ENCODE peak calls at places on chromosomes 11 and 22, in seven cellular contexts. V, G, T, A, J, B and E are unnamed samples.

GRCh38 chr22:35312198-35313059 is 12.7 kb downstream of the TOM1 start:
- ATAC-seq in A (peak), G (peak), V (peak), B (no peak), T (peak), J (peak), E (no peak)

GRCh38 chr11:88193278-88193677 is 18.0 kb upstream of the RAB38 start:
- ATAC-seq in G (no peak), B (no peak), J (no peak), T (no peak), V (no peak), A (no peak), E (no peak)

GRCh38 chr22:22865311-22866072 is 22.1 kb upstream of the IGLL5 start:
- ATAC-seq in V (no peak), J (no peak), T (peak), G (no peak), B (peak), A (peak), E (peak)

GRCh38 chr11:104918113-104918824 is 20.0 kb upstream of the CASP12 start:
- ATAC-seq in G (peak), A (peak), V (peak), J (peak), T (peak), B (peak), E (peak)

GRCh38 chr11:119625206-119625988 is 103.6 kb downstream of the NECTIN1 start:
- ATAC-seq in A (no peak), G (no peak), V (peak), J (no peak), T (peak), B (no peak), E (no peak)

GRCh38 chr22:43951391-43951790 is 3.9 kb upstream of the SAMM50 start:
- ATAC-seq in G (no peak), V (no peak), J (no peak), A (no peak), B (no peak), T (no peak), E (no peak)

GRCh38 chr11:133697161-133697560 is 148.2 kb downstream of the SPATA19 start:
- ATAC-seq in V (peak), A (no peak), B (no peak), T (peak), G (peak), J (no peak), E (no peak)

GRCh38 chr11:45995342-45995734 is 72.9 kb downstream of the LARGE2 start:
- ATAC-seq in B (no peak), J (no peak), T (no peak), V (no peak), G (no peak), A (no peak), E (no peak)

GRCh38 chr11:12464303-12464702 is 86.9 kb downstream of the PARVA start:
- ATAC-seq in V (no peak), A (no peak), J (no peak), G (no peak), B (no peak), T (no peak), E (no peak)

GRCh38 chr11:1889527-1889930 is 2.2 kb downstream of the PRR33 start:
- ATAC-seq in B (no peak), V (no peak), T (no peak), J (no peak), G (no peak), A (peak), E (no peak)

GRCh38 chr22:36334838-36335603 is 52.7 kb downstream of the MYH9 start:
- ATAC-seq in G (peak), V (peak), A (peak), J (no peak), B (no peak), T (no peak), E (peak)

GRCh38 chr11:106466441-106467190 is 389.2 kb downstream of the AASDHPPT start:
- ATAC-seq in V (no peak), B (no peak), T (no peak), A (no peak), G (no peak), J (no peak), E (no peak)

GRCh38 chr11:69122337-69122641 is 33.4 kb upstream of the SMIM38 start:
- ATAC-seq in T (no peak), G (no peak), J (no peak), V (no peak), A (no peak), B (no peak), E (no peak)

GRCh38 chr11:289145-289705 is 299 bp downstream of the PGGHG start:
- ATAC-seq in T (peak), B (no peak), A (peak), G (peak), V (no peak), J (no peak), E (peak)

GRCh38 chr22:43698403-43698802 is 113.7 kb downstream of the EFCAB6 start:
- ATAC-seq in A (no peak), J (no peak), B (no peak), V (no peak), T (no peak), G (no peak), E (no peak)

GRCh38 chr22:35900483-35901168 is 128.0 kb downstream of the RBFOX2 start:
- ATAC-seq in G (no peak), V (no peak), A (peak), J (no peak), T (no peak), B (peak), E (no peak)

GRCh38 chr11:63769719-63770443 is 1.3 kb upstream of the ZFTA start:
- ATAC-seq in A (no peak), G (peak), B (no peak), T (no peak), V (no peak), J (peak), E (no peak)
- H3K4me3 ChIP-seq in A (no peak), G (peak), B (no peak), T (peak), V (peak), J (peak), E (peak)

DNA sequence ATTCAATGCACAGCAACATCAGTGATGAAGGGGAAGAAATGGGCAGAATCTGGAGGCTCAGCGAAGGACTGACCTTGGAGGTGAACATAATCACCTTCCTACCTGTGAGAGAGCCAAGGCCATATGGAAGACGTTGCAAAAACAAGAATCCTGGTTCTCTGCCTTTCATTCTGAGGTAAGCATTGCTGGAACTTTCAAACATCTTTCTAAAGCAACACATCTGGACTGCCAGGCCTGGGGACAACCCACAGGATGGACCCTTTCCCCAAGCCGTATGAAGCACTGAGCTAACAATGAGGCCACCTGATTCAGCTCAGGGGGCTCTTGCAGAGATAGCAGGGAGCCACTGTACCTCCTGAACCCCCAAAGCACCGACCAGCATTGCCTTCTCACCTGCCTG is 70.5 kb downstream of the ETS1 start:
- ATAC-seq in B (no peak), V (no peak), A (no peak), T (no peak), J (no peak), G (no peak), E (no peak)
- H3K4me3 ChIP-seq in B (peak), V (peak), A (peak), T (peak), J (peak), G (peak), E (no peak)

DNA sequence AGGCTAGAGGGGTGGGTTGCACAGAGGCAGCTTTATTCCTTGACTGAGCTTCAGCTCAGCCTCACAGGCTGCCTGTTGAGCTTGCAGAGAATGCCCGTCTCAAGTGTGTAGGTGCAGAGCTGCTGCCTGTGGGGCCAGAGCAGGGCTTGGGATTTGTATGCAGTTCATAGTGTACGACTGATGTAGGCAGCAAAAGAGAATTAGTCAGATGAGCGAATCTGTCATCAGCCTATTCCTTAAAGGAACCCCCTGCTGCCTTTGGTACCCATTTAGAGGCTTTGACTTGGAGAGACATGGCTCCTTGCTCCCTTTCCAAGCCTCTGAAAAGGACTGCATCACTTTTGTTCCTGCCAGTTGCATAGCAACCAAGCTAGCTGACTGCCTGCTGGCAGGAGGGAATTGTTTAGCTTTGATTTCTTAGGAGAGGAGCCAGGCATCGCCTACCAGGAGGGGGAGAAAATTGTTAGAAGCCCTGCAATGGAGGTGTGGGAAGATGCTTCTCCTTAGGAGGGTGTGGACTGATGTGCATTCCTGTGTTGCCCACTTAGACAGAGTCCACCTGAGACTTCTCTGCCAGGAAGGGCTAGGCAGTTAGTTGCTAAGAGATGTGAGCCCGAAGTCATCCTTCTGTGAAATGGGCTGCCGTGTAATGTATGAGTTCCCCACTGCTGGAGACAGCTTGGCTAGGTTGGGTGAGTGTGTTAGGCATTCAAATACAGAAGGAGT is 10.9 kb downstream of the ACO2 start:
- ATAC-seq in G (peak), B (no peak), T (peak), A (no peak), V (peak), J (peak), E (peak)
- H3K4me3 ChIP-seq in G (peak), B (no peak), T (no peak), A (no peak), V (no peak), J (no peak), E (no peak)

GRCh38 chr11:62394825-62395538 is 23.9 kb upstream of the SCGB1A1 start:
- ATAC-seq in T (peak), G (peak), J (peak), B (peak), A (peak), V (peak), E (peak)
- H3K4me3 ChIP-seq in T (peak), G (peak), J (no peak), B (no peak), A (no peak), V (peak), E (peak)

GRCh38 chr11:65861165-65861505 is 902 bp downstream of the MUS81 start:
- ATAC-seq in V (no peak), G (no peak), T (no peak), J (no peak), A (no peak), B (no peak), E (no peak)

GRCh38 chr11:65862941-65863888 is 3.0 kb downstream of the MUS81 start:
- ATAC-seq in V (no peak), G (no peak), B (no peak), T (no peak), A (no peak), J (no peak), E (no peak)

GRCh38 chr11:65860278-65861164 is at the start of gene MUS81:
- ATAC-seq in B (peak), G (peak), T (peak), J (peak), V (peak), A (peak), E (peak)

GRCh38 chr11:65861533-65862183 is 1.4 kb downstream of the MUS81 start:
- ATAC-seq in A (no peak), V (no peak), B (no peak), J (no peak), G (no peak), T (no peak), E (no peak)

GRCh38 chr11:65862191-65862735 is 2.0 kb downstream of the MUS81 start:
- ATAC-seq in V (no peak), G (no peak), A (no peak), J (no peak), T (no peak), B (no peak), E (no peak)
- H3K4me3 ChIP-seq in V (no peak), G (no peak), A (no peak), J (no peak), T (no peak), B (no peak), E (no peak)

GRCh38 chr11:71977090-71977489 is 21.6 kb upstream of the IL18BP start:
- ATAC-seq in V (no peak), T (no peak), J (no peak), B (no peak), A (no peak), G (no peak), E (no peak)
- H3K4me3 ChIP-seq in V (no peak), T (no peak), J (no peak), B (no peak), A (no peak), G (no peak), E (no peak)

GRCh38 chr11:15072551-15073143 is 746 bp upstream of the CALCB start:
- ATAC-seq in J (no peak), V (no peak), T (no peak), B (no peak), A (no peak), G (no peak), E (no peak)

GRCh38 chr11:15071556-15072255 is 1.7 kb upstream of the CALCB start:
- ATAC-seq in B (no peak), A (no peak), G (no peak), V (no peak), J (no peak), T (no peak), E (no peak)

GRCh38 chr11:15075162-15075526 is 1.8 kb downstream of the CALCB start:
- ATAC-seq in V (no peak), G (no peak), J (no peak), A (no peak), T (no peak), B (no peak), E (no peak)

GRCh38 chr11:15073361-15074205 is at the start of gene CALCB:
- ATAC-seq in B (no peak), G (peak), A (no peak), T (peak), J (peak), V (peak), E (peak)

DNA sequence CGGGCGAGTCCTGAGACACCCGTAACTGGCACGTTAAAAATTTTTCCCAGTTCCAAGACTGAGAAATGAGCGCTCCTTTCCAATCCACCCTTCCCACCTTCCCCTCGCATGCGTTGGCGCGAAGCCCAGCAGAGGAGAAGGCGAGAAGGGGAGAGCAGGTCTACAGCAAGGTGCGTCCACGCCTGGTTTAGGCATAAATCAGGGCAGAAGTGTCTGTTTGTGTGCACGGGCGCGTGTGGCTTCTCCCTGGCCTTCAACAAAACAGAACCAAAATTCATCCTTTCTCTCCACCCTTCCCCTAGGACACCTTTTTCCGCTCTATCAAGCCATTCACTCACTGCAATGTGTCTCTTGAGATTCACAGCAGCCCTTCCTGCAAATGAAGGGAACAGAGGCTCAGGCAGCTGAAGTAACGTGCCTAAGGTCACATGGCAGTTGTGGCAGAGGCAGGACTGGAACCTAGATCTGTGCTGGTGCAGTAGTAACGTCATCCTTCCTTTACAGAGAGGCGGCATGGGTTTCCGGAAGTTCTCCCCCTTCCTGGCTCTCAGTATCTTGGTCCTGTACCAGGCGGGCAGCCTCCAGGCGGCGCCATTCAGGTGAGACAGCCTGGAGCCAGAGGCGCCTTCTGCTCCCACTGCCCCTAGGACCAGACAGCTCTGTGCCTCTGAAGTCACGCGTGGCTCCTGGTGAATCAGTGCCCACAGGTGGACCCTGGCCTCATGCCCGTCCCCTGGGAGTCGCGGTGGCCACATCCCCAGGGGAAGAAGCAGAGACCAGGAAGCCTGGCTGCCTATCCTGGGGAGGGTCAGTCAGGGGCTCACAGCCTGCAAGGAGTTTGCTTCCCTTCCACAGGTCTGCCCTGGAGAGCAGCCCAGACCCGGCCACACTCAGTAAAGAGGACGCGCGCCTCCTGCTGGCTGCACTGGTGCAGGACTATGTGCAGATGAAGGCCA is 1.1 kb downstream of the CALCB start:
- ATAC-seq in A (peak), T (peak), B (peak), G (peak), J (peak), V (peak), E (peak)
- H3K4me3 ChIP-seq in A (peak), T (peak), B (peak), G (peak), J (peak), V (peak), E (no peak)

DNA sequence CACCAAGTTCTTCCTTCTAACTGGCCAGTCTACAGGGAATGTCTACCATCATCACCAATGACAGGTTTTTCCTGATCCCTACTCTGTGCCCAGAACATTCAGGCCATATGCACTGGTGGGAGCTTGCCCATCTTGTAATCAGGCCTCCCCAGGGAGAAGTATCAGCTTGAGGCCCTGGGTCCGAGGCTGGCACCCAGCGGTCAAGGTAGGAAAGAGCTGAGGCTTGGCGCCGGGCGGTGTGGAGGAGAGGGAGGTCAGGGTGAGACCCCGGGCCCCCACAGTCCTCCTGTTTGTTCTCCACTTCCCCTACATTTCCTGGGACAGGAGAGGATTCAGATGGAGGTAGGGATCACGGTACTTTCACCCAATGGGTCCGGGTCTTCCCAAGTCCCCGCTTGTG is 15.5 kb downstream of the TSKU start:
- ATAC-seq in V (peak), J (no peak), G (peak), T (peak), B (no peak), A (no peak), E (peak)
- H3K4me3 ChIP-seq in V (no peak), J (peak), G (peak), T (peak), B (no peak), A (peak), E (no peak)

GRCh38 chr22:37627091-37627490 is 12.4 kb upstream of the SH3BP1 start:
- ATAC-seq in J (no peak), V (no peak), B (peak), G (no peak), A (peak), T (peak), E (no peak)
- H3K4me3 ChIP-seq in J (no peak), V (no peak), B (peak), G (no peak), A (peak), T (no peak), E (no peak)